ENCODE peak calls at places on chromosome 3, in ten cellular contexts. E, G, U, M, D, W, O, F, C and Z are unnamed samples.

GRCh38 chr3:129045675-129046036 is 14.9 kb upstream of the GP9 start:
- DNase-seq in D (no peak), F (peak), E (no peak), G (peak), W (no peak), O (no peak), U (no peak), C (peak), M (no peak), Z (peak)

GRCh38 chr3:34212671-34213070 is 414.2 kb downstream of the PDCD6IP start:
- DNase-seq in F (no peak), G (no peak), O (no peak), E (no peak), U (no peak), W (peak), C (no peak), M (no peak), D (no peak), Z (no peak)

GRCh38 chr3:188278717-188279324 is 124.9 kb downstream of the LPP start:
- DNase-seq in W (no peak), D (no peak), C (no peak), U (no peak), E (no peak), G (no peak), M (no peak), F (no peak), O (no peak), Z (no peak)

GRCh38 chr3:16286161-16286560 is 21.1 kb downstream of the OXNAD1 start:
- DNase-seq in D (no peak), W (no peak), M (no peak), E (no peak), F (no peak), U (no peak), G (peak), O (no peak), C (no peak), Z (no peak)

GRCh38 chr3:53102601-53103147 is 27.6 kb downstream of the RFT1 start:
- DNase-seq in M (no peak), D (no peak), G (peak), F (no peak), E (no peak), C (no peak), U (peak), O (no peak), W (no peak), Z (no peak)

GRCh38 chr3:144770813-144771400 is 799.3 kb downstream of the DIPK2A start:
- DNase-seq in O (peak), F (no peak), C (no peak), U (no peak), W (peak), M (no peak), G (no peak), E (no peak), D (no peak), Z (no peak)

GRCh38 chr3:3740061-3740460 is 59.2 kb upstream of the LRRN1 start:
- DNase-seq in O (no peak), E (no peak), C (no peak), M (no peak), G (no peak), F (no peak), W (no peak), U (no peak), D (no peak), Z (no peak)

GRCh38 chr3:42605550-42606173 is 5.2 kb downstream of the NKTR start:
- DNase-seq in O (no peak), D (no peak), C (no peak), M (no peak), F (no peak), U (no peak), G (no peak), E (no peak), W (peak), Z (no peak)

GRCh38 chr3:17798000-17798399 is 55.6 kb upstream of the TBC1D5 start:
- DNase-seq in C (no peak), U (no peak), W (no peak), G (no peak), F (no peak), E (no peak), M (no peak), O (peak), D (no peak), Z (no peak)

GRCh38 chr3:149900322-149900721 is 70.4 kb downstream of the PFN2 start:
- DNase-seq in G (no peak), F (no peak), W (no peak), C (no peak), O (no peak), M (no peak), D (no peak), E (no peak), U (no peak), Z (no peak)

GRCh38 chr3:18300916-18301315 is 124.2 kb downstream of the SATB1 start:
- DNase-seq in G (no peak), U (no peak), M (no peak), E (no peak), O (no peak), W (no peak), D (no peak), F (no peak), C (no peak), Z (no peak)

GRCh38 chr3:181704421-181705066 is 7.2 kb upstream of the SOX2 start:
- DNase-seq in M (no peak), W (no peak), F (no peak), E (no peak), C (no peak), D (no peak), G (no peak), U (no peak), O (no peak), Z (no peak)

GRCh38 chr3:125300416-125300815 is 74.7 kb downstream of the ZNF148 start:
- DNase-seq in C (no peak), W (peak), D (no peak), O (no peak), G (no peak), U (no peak), E (no peak), M (no peak), F (no peak), Z (no peak)

GRCh38 chr3:99532246-99532645 is 106.1 kb upstream of the COL8A1 start:
- DNase-seq in W (peak), U (peak), E (no peak), M (no peak), O (peak), F (no peak), C (no peak), G (no peak), D (no peak), Z (peak)

GRCh38 chr3:193148678-193149473 is 92.1 kb upstream of the PLAAT1 start:
- DNase-seq in M (no peak), D (no peak), W (no peak), C (no peak), U (no peak), G (no peak), O (no peak), F (no peak), E (no peak), Z (no peak)

GRCh38 chr3:116425126-116425525 is 20.2 kb downstream of the LSAMP start:
- DNase-seq in E (no peak), D (no peak), G (no peak), F (no peak), W (no peak), C (no peak), O (no peak), U (no peak), M (no peak), Z (no peak)

GRCh38 chr3:131350506-131350905 is 31.1 kb upstream of the NUDT16 start:
- DNase-seq in M (no peak), W (peak), E (no peak), D (no peak), C (no peak), O (peak), U (no peak), F (no peak), G (no peak), Z (no peak)

GRCh38 chr3:115448856-115449255 is 174.5 kb upstream of the GAP43 start:
- DNase-seq in F (no peak), M (no peak), E (no peak), G (no peak), D (no peak), U (no peak), O (no peak), W (no peak), C (no peak), Z (no peak)

DNA sequence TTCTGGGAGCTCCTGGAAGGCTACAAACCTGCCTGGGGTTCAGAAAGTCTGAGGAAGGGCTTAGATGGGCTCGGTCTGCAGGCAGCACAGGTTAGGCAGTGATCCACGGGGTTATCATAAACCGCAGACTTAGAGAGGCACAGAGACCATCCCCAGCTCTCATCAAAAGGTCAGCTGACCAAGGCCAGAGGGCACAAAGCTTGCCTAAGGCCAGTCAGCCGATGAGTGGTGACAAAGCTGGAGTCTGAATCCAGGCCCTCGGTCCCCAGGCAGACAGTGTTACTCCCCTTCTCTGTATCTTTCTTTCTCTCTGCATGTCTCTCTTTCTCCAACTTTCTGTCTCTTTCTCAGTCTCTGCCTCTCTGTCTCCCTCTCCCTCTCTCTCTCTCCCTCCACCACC is 56.5 kb downstream of the ADCY5 start:
- DNase-seq in M (no peak), E (no peak), C (no peak), W (no peak), U (no peak), O (no peak), G (no peak), D (no peak), F (no peak), Z (no peak)
- H3K27ac ChIP-seq in M (no peak), E (peak), C (peak), W (no peak), U (no peak), O (no peak), G (no peak), D (peak), F (no peak), Z (peak)

GRCh38 chr3:20096135-20096685 is 56.0 kb downstream of the KAT2B start:
- DNase-seq in O (no peak), M (no peak), U (no peak), G (no peak), D (no peak), C (no peak), E (no peak), F (no peak), W (no peak), Z (no peak)
- H3K4me3 ChIP-seq in O (no peak), M (no peak), U (no peak), G (no peak), D (no peak), C (no peak), E (no peak), F (no peak), W (no peak), Z (no peak)

GRCh38 chr3:61146010-61146569 is 105.2 kb downstream of the FHIT start:
- DNase-seq in G (no peak), E (no peak), M (no peak), W (no peak), U (no peak), D (no peak), C (no peak), F (no peak), O (no peak), Z (no peak)
- H3K27ac ChIP-seq in G (no peak), E (no peak), M (no peak), W (no peak), U (no peak), D (no peak), C (no peak), F (no peak), O (no peak), Z (no peak)

GRCh38 chr3:119160815-119161214 is 12.6 kb upstream of the UPK1B start:
- DNase-seq in D (no peak), C (no peak), G (no peak), F (no peak), E (no peak), U (no peak), O (no peak), W (no peak), M (no peak), Z (no peak)

GRCh38 chr3:119161240-119161639 is 12.2 kb upstream of the UPK1B start:
- DNase-seq in C (no peak), F (no peak), E (no peak), W (no peak), G (no peak), D (no peak), O (peak), U (no peak), M (no peak), Z (no peak)

GRCh38 chr3:119160361-119160760 is 13.0 kb upstream of the UPK1B start:
- DNase-seq in F (no peak), E (no peak), M (no peak), G (no peak), U (no peak), W (no peak), D (no peak), C (no peak), O (no peak), Z (no peak)

DNA sequence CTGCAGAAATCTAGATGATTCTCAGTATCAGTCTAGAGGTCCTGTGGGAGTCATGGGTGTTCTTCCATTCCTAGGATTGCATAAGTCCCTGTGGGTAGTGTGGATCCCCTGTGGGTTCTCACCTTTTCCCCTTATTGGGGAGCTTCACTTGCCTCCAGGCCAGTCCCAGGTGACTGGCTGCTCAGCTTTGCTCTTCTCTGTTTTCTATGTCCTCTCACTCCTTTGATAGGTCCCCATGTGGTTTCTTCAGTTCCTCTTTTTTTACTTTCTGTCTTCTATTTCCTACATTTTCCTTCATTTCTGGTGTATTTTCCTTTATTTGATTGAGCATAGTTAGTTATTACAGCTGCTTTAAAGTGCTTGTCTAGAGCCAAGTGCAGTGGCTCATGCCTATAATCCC is 10.9 kb downstream of the TEX55 start:
- DNase-seq in C (no peak), F (no peak), E (no peak), G (no peak), W (no peak), U (no peak), O (no peak), D (no peak), M (no peak), Z (no peak)
- H3K4me3 ChIP-seq in C (no peak), F (no peak), E (no peak), G (no peak), W (no peak), U (no peak), O (no peak), D (no peak), M (no peak), Z (no peak)

DNA sequence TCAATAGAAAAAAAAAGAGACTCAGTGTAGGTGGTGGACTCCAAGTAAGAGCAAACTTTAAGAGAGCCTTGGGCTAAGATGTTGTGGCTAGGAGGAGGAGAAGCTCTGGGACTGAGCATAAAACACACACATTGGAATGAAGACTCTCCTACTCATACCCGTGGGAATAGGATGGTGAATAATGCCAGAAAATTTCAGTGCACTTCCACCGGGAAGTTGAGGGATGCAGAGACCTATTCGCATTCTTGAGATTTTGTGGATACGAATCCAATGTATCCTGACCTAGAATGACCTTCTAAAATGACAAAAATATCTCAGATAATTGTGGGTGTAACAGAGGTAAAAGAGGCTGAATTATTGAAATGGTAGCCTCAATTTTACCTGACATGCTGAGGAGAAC is 388.7 kb upstream of the SGO1 start:
- DNase-seq in W (peak), C (no peak), U (no peak), E (no peak), M (no peak), F (no peak), O (no peak), D (no peak), G (no peak), Z (no peak)
- H3K27ac ChIP-seq in W (peak), C (no peak), U (no peak), E (no peak), M (no peak), F (no peak), O (no peak), D (no peak), G (no peak), Z (no peak)